ENCODE peak calls at places on chromosome 14, in seven cellular contexts. S, J, K, Q, X, N and I are unnamed samples.

GRCh38 chr14:81831128-81831815 is 297.6 kb upstream of the SEL1L start:
- DNase-seq in S (no peak), J (no peak), K (peak), Q (no peak), X (no peak), N (peak), I (peak)

GRCh38 chr14:64953661-64954060 is 11.1 kb upstream of the GPX2 start:
- DNase-seq in S (no peak), J (no peak), K (no peak), Q (no peak), X (no peak), N (no peak), I (no peak)

GRCh38 chr14:96281486-96281885 is 25.5 kb downstream of the BDKRB1 start:
- DNase-seq in S (no peak), J (no peak), K (peak), Q (no peak), X (no peak), N (no peak), I (no peak)

GRCh38 chr14:86129426-86129825 is 599.5 kb downstream of the FLRT2 start:
- DNase-seq in S (no peak), J (no peak), K (no peak), Q (no peak), X (no peak), N (no peak), I (no peak)

GRCh38 chr14:95460647-95461478 is 55.6 kb downstream of the SYNE3 start:
- DNase-seq in S (no peak), J (no peak), K (peak), Q (no peak), X (no peak), N (no peak), I (no peak)

GRCh38 chr14:98853063-98853729 is 418.8 kb downstream of the BCL11B start:
- DNase-seq in S (no peak), J (no peak), K (no peak), Q (no peak), X (no peak), N (no peak), I (no peak)

GRCh38 chr14:36952702-36953101 is 219.7 kb downstream of the SLC25A21 start:
- DNase-seq in S (no peak), J (no peak), K (no peak), Q (peak), X (no peak), N (no peak), I (no peak)

GRCh38 chr14:85191986-85192385 is 338.0 kb upstream of the FLRT2 start:
- DNase-seq in S (no peak), J (no peak), K (no peak), Q (no peak), X (no peak), N (no peak), I (no peak)

GRCh38 chr14:72254940-72255472 is 322.8 kb downstream of the RGS6 start:
- DNase-seq in S (no peak), J (no peak), K (no peak), Q (no peak), X (no peak), N (no peak), I (no peak)

GRCh38 chr14:76997257-76997970 is 31.1 kb downstream of the IRF2BPL start:
- DNase-seq in S (no peak), J (no peak), K (no peak), Q (no peak), X (no peak), N (no peak), I (no peak)

GRCh38 chr14:99004112-99004511 is 267.9 kb downstream of the BCL11B start:
- DNase-seq in S (no peak), J (no peak), K (no peak), Q (no peak), X (no peak), N (peak), I (no peak)

GRCh38 chr14:77023001-77023996 is 5.2 kb downstream of the IRF2BPL start:
- DNase-seq in S (no peak), J (peak), K (peak), Q (no peak), X (no peak), N (peak), I (no peak)

GRCh38 chr14:64755661-64756265 is 51.5 kb downstream of the PLEKHG3 start:
- DNase-seq in S (peak), J (peak), K (no peak), Q (no peak), X (no peak), N (no peak), I (no peak)

GRCh38 chr14:51593397-51593796 is 58.3 kb upstream of the FRMD6 start:
- DNase-seq in S (no peak), J (no peak), K (no peak), Q (no peak), X (no peak), N (no peak), I (no peak)

GRCh38 chr14:58488550-58488949 is 61.0 kb downstream of the KIAA0586 start:
- DNase-seq in S (no peak), J (no peak), K (no peak), Q (peak), X (no peak), N (no peak), I (no peak)

GRCh38 chr14:26281280-26281998 is 316.4 kb downstream of the NOVA1 start:
- DNase-seq in S (no peak), J (no peak), K (peak), Q (no peak), X (no peak), N (peak), I (no peak)

GRCh38 chr14:104826197-104826857 is 25.4 kb downstream of the ZBTB42 start:
- DNase-seq in S (peak), J (peak), K (peak), Q (peak), X (peak), N (no peak), I (peak)

GRCh38 chr14:87111741-87112140 is 881.2 kb downstream of the GALC start:
- DNase-seq in S (no peak), J (no peak), K (peak), Q (no peak), X (no peak), N (no peak), I (no peak)

GRCh38 chr14:97723321-97723720 is 926.1 kb downstream of the VRK1 start:
- DNase-seq in S (no peak), J (no peak), K (no peak), Q (no peak), X (no peak), N (no peak), I (no peak)

GRCh38 chr14:22297376-22297775 is 291.6 kb downstream of the DAD1 start:
- DNase-seq in S (no peak), J (no peak), K (no peak), Q (no peak), X (no peak), N (no peak), I (no peak)

GRCh38 chr14:52458721-52459085 is 93.6 kb downstream of the TXNDC16 start:
- DNase-seq in S (no peak), J (no peak), K (no peak), Q (peak), X (no peak), N (no peak), I (no peak)